ENCODE peak calls at places on chromosomes 7 and 10, in four cellular contexts. M, F, A and G are unnamed samples. For H3K9me3, the result is how much of the 10 kb centered on the place peaks cover.

GRCh38 chr10:28284126-28284525 is 18.7 kb downstream of the MPP7 start:
- DNase-seq in M (peak), F (no peak), A (no peak), G (no peak)

GRCh38 chr10:3455385-3456334 is 283.1 kb upstream of the PITRM1 start:
- DNase-seq in M (no peak), F (no peak), A (no peak), G (no peak)

GRCh38 chr10:122141821-122142651 is 129.1 kb upstream of the BTBD16 start:
- DNase-seq in M (no peak), F (no peak), A (no peak), G (no peak)

GRCh38 chr7:94251-94801 is 98.0 kb upstream of the FAM20C start:
- DNase-seq in M (no peak), F (no peak), A (no peak), G (no peak)

GRCh38 chr7:15932318-15932717 is 245.8 kb upstream of the MEOX2 start:
- DNase-seq in M (no peak), F (no peak), A (no peak), G (no peak)

GRCh38 chr10:65910209-65910608 is 1015.6 kb upstream of the LRRTM3 start:
- DNase-seq in M (no peak), F (no peak), A (no peak), G (no peak)

GRCh38 chr7:157006829-157007469 is 3.5 kb downstream of the MNX1 start:
- DNase-seq in M (no peak), F (no peak), A (no peak), G (no peak)

GRCh38 chr7:1172666-1173523 is 12.9 kb upstream of the ZFAND2A start:
- DNase-seq in M (no peak), F (no peak), A (no peak), G (no peak)

GRCh38 chr10:20598590-20598989 is 298.5 kb downstream of the NEBL start:
- DNase-seq in M (peak), F (no peak), A (no peak), G (peak)

GRCh38 chr7:134988161-134988560 is 1.9 kb downstream of the AGBL3 start:
- DNase-seq in M (no peak), F (no peak), A (no peak), G (no peak)

GRCh38 chr10:30056281-30056680 is 3.1 kb downstream of the JCAD start:
- DNase-seq in M (no peak), F (no peak), A (no peak), G (no peak)
- H3K4me3 ChIP-seq in M (no peak), F (peak), A (no peak), G (peak)

GRCh38 chr7:87870471-87870870 is 5.7 kb downstream of the SLC25A40 start:
- DNase-seq in M (no peak), F (no peak), A (no peak), G (no peak)
- H3K9me3 ChIP-seq in M (under half), F (under half), A (under half), G (under half)

GRCh38 chr10:62244088-62244487 is 24.6 kb downstream of the RTKN2 start:
- DNase-seq in M (no peak), F (no peak), A (no peak), G (no peak)
- H3K27ac ChIP-seq in M (no peak), F (no peak), A (no peak), G (no peak)

DNA sequence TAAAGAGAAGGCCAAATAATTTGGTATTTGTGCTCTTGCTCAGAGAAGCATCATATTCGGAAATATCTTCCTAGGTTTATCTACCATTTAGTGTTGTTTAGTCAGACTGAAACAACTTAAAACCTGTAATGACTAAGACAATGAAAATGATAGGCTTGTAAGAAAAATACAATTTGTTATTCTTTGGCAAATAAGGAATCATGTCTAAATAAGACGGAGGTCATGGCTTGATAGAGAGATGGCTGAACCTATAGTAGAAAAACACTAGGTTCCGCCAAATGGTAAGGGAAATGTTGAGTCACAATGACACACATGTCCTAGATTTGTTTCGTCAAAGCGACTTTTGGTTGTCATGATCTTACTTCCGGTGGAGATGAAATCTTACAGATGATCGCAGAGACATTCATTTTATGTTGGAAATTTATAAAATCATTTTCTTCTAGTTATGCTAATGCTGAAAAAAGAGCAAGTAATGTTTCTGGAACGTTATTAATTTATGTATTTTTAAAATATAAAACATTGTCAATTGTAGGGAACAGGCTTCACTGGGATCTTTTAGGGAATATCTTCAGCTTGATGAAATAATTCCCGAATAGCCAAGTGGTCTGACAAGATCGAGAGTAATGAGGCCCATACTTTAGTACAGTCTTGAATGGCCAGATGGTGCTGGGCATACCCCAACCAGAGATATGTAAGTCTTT is 1.0 kb downstream of the SRGN start:
- DNase-seq in M (no peak), F (no peak), A (peak), G (no peak)
- H3K4me3 ChIP-seq in M (no peak), F (no peak), A (peak), G (peak)

DNA sequence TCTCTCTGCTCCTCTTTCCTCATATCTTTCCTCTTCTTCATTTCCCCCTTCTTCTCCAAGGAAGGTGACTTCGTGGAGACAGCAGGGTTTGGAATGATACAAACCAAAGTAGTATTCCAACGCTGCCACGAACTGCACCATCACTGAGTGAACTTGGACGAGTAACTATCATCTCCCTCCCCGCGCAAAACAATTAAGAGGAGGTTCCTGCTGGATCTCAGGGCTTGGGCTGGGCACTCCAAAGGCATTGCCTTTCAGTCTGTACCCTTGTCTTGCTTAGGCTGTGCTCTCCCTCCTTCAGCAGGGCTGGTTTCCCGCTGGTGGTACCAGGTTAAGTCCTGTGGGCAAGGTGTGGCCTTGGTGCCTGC is 790 bp upstream of the PITX3 start:
- DNase-seq in M (no peak), F (no peak), A (no peak), G (no peak)
- H3K9me3 ChIP-seq in M (under half), F (under half), A (under half), G (under half)

DNA sequence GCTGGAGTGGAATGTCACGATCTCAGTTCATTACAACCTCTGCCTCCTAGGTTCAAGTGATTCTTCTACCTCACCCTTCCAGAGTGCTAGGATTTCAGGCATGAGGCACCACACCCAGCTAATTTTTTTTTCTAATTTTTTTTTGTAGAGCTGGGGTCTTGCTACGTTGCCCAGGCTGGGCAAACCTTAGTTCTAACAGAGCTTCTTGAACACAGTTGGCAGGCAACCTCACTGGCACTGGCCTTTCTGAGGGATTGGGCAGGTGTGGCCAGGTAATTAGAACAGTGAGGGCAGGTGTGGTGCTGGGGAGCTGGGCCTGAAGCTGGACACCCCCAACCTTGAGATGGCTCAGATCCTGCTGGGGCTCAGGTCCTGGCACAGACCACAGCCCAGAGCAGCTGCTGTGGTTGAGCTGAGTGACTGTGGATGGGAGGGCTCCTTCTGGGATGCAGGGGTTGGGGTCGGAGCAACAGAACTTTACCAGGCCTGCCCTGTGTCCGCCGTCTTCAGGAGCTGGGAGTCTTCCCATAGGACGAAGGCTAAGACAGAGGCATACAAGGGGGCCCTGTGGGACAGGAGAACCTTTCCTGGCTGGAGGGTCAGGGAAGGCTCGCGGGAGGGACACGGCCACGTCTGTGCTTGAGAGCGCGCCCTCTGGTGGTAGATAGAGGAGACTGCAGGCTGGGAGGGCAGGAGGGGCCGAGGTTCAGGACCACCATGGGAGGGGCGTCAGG is 48.2 kb downstream of the COL26A1 start:
- DNase-seq in M (peak), F (peak), A (peak), G (no peak)
- H3K27ac ChIP-seq in M (no peak), F (no peak), A (no peak), G (no peak)